ENCODE peak calls at places on chromosomes 6 and 20, in eight cellular contexts. P is mucosa of gallbladder; Y is cardiac muscle cell; U is kidney tubule cell; H is stimulated activated CD4-positive, alpha-beta T cell treated with anti-CD3 and anti-CD28 coated beads, Interleukin-4, amount 100 ng/mL, for 4 hours; I is upper lobe of right lung; G is colonic mucosa; O is type B pancreatic cell. F is an unnamed sample.

GRCh38 chr20:5393218-5393870 is 76.6 kb upstream of the PROKR2 start:
- DNase-seq in P (no peak), Y (no peak), U (no peak), H (no peak), I (no peak), G (no peak), O (no peak), F (no peak)

GRCh38 chr6:84645000-84645399 is 119.4 kb downstream of the TBX18 start:
- DNase-seq in P (no peak), Y (peak; percentile 48), U (peak; percentile 66), H (no peak), I (no peak), G (no peak), O (no peak), F (no peak)

GRCh38 chr6:159760602-159761057 is 1.2 kb upstream of the ACAT2 start:
- DNase-seq in P (no peak), Y (peak; percentile 85), U (peak; percentile 96), H (no peak), I (no peak), G (no peak), O (no peak), F (no peak)

GRCh38 chr6:108914235-108915022 is 66.2 kb downstream of the ARMC2 start:
- DNase-seq in P (peak; percentile 45), Y (peak; percentile 38), U (peak; percentile 18), H (peak; percentile 14), I (no peak), G (no peak), O (no peak), F (no peak)

GRCh38 chr6:67768972-67769371 is 866.1 kb upstream of the ADGRB3 start:
- DNase-seq in P (no peak), Y (no peak), U (no peak), H (no peak), I (no peak), G (no peak), O (no peak), F (no peak)

GRCh38 chr6:141395443-141396008 is 737.2 kb upstream of the GJE1 start:
- DNase-seq in P (no peak), Y (no peak), U (no peak), H (no peak), I (no peak), G (no peak), O (no peak), F (no peak)

GRCh38 chr6:55705381-55705780 is 126.4 kb upstream of the HMGCLL1 start:
- DNase-seq in P (no peak), Y (peak; percentile 33), U (no peak), H (no peak), I (no peak), G (no peak), O (no peak), F (no peak)

GRCh38 chr6:88380083-88380482 is 213.9 kb upstream of the CNR1 start:
- DNase-seq in P (no peak), Y (peak; percentile 75), U (peak; percentile 79), H (no peak), I (peak; percentile 70), G (no peak), O (no peak), F (peak; percentile 49)

GRCh38 chr6:106098383-106099234 is 12.5 kb downstream of the PRDM1 start:
- DNase-seq in P (peak; percentile 61), Y (peak; percentile 72), U (no peak), H (peak; percentile 60), I (no peak), G (peak; percentile 90), O (no peak), F (peak; percentile 19)

GRCh38 chr20:25233016-25233772 is 14.7 kb upstream of the PYGB start:
- DNase-seq in P (peak; percentile 87), Y (peak; percentile 73), U (peak; percentile 87), H (no peak), I (peak; percentile 86), G (peak; percentile 94), O (no peak), F (no peak)

GRCh38 chr6:13678255-13678983 is 33.2 kb downstream of the RANBP9 start:
- DNase-seq in P (no peak), Y (no peak), U (no peak), H (no peak), I (no peak), G (no peak), O (no peak), F (no peak)

GRCh38 chr6:133817460-133818047 is 71.4 kb upstream of the TCF21 start:
- DNase-seq in P (no peak), Y (no peak), U (no peak), H (peak; percentile 40), I (no peak), G (peak; percentile 40), O (no peak), F (no peak)

GRCh38 chr6:155611742-155612141 is 156.1 kb upstream of the NOX3 start:
- DNase-seq in P (no peak), Y (no peak), U (no peak), H (no peak), I (no peak), G (no peak), O (no peak), F (no peak)